ENCODE peak calls at places on chromosomes 4 and X, in six cellular contexts. M is mesenchymal stem cell, N is IMR-90, H is H9, S is H1, L is neuronal stem cell. R is an unnamed sample.
A peak's percentile ranks its signal among the peaks of the same experiment; 100 is the strongest.

GRCh38 chr4:156815717-156816319 is 155.8 kb downstream of the PDGFC start:
- DNase-seq in L (no peak), S (no peak), N (no peak), M (no peak), H (no peak), R (no peak)

GRCh38 chr4:119037709-119038463 is 97.7 kb upstream of the MYOZ2 start:
- DNase-seq in L (no peak), S (no peak), H (no peak), N (no peak), M (no peak), R (peak; percentile 31)

GRCh38 chrX:24025741-24026402 is 1.1 kb downstream of the KLHL15 start:
- DNase-seq in M (peak; percentile 76), H (peak; percentile 70), L (no peak), S (no peak), N (peak; percentile 81), R (no peak)

GRCh38 chr4:20313237-20314030 is 61.7 kb downstream of the SLIT2 start:
- DNase-seq in M (no peak), H (peak; percentile 84), L (peak; percentile 29), N (no peak), S (peak; percentile 53), R (peak; percentile 47)

GRCh38 chr4:162849922-162850321 is 316.8 kb downstream of the NAF1 start:
- DNase-seq in L (no peak), M (no peak), H (no peak), S (no peak), N (no peak), R (peak; percentile 1)

GRCh38 chr4:176671532-176671931 is 121.2 kb downstream of the VEGFC start:
- DNase-seq in N (peak; percentile 44), H (no peak), L (no peak), M (no peak), S (no peak), R (no peak)

GRCh38 chrX:37348237-37349130 is 680 bp upstream of the PRRG1 start:
- DNase-seq in M (peak; percentile 82), L (peak; percentile 0), H (no peak), S (no peak), N (peak; percentile 84), R (no peak)

GRCh38 chr4:131006388-131006787 is 1910.4 kb downstream of the C4orf33 start:
- DNase-seq in L (no peak), H (no peak), N (no peak), S (no peak), M (no peak), R (no peak)

GRCh38 chrX:54447461-54447860 is 7.3 kb downstream of the TSR2 start:
- DNase-seq in S (no peak), M (peak; percentile 7), N (no peak), H (peak; percentile 38), L (no peak), R (peak; percentile 15)

GRCh38 chr4:8198206-8198905 is 734 bp upstream of the SH3TC1 start:
- DNase-seq in H (no peak), S (no peak), L (no peak), N (no peak), M (no peak), R (peak; percentile 87)

GRCh38 chrX:68511255-68511654 is 12.4 kb downstream of the YIPF6 start:
- DNase-seq in M (peak; percentile 52), S (no peak), N (peak; percentile 48), H (no peak), L (no peak), R (peak; percentile 78)

GRCh38 chr4:27184508-27185155 is 324.0 kb downstream of the STIM2 start:
- DNase-seq in S (no peak), N (no peak), L (no peak), M (no peak), H (no peak), R (no peak)

GRCh38 chr4:8593268-8594096 is 917 bp downstream of the CPZ start:
- DNase-seq in S (no peak), N (no peak), M (no peak), L (no peak), H (no peak), R (peak; percentile 32)

DNA sequence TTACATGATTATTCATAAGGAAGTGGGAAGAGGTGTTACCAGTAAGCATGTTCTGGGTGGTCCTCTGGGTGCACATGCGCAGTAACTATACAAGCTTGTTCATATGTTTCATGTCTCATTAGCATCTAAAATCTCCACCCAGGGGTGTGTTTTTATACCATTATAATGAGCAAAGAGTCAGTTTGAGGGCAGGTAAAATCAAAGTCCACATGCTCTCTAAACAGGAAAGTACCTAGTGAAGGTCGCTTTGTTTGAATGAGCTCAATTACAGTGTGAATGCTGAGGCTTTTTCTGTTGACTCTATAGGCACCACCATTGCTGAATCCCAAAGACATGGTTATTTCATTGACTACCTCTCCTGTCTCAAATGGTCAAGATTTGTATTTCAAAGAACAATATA is 38.3 kb upstream of the PRDM5 start:
- DNase-seq in S (no peak), N (no peak), M (no peak), L (no peak), H (no peak), R (no peak)
- H4K91ac ChIP-seq in S (no peak overlapping the region), N (no peak overlapping the region), M (no peak overlapping the region), L (no peak overlapping the region), H (no peak overlapping the region), R (no peak overlapping the region)

GRCh38 chr4:142316913-142317312 is 529.2 kb downstream of the INPP4B start:
- DNase-seq in N (no peak), S (no peak), M (no peak), L (no peak), H (no peak), R (no peak)

GRCh38 chr4:142315999-142316398 is 530.1 kb downstream of the INPP4B start:
- DNase-seq in M (no peak), S (no peak), N (no peak), L (no peak), H (no peak), R (no peak)

GRCh38 chr4:142314686-142315085 is 531.4 kb downstream of the INPP4B start:
- DNase-seq in L (no peak), H (no peak), M (no peak), S (no peak), N (no peak), R (no peak)

GRCh38 chr4:142314183-142314582 is 531.9 kb downstream of the INPP4B start:
- DNase-seq in N (no peak), S (no peak), H (no peak), L (no peak), M (no peak), R (no peak)

GRCh38 chr4:142318280-142318679 is 527.8 kb downstream of the INPP4B start:
- DNase-seq in N (no peak), H (no peak), S (no peak), L (no peak), M (no peak), R (no peak)
- H3K23ac ChIP-seq in N (no peak overlapping the region), H (no peak overlapping the region), S (no peak overlapping the region), L (no peak overlapping the region), M (no peak overlapping the region), R (no peak overlapping the region)

GRCh38 chr4:184150102-184150839 is 67.4 kb downstream of the ENPP6 start:
- DNase-seq in N (no peak), H (no peak), M (no peak), S (no peak), L (no peak), R (no peak)
- H4K91ac ChIP-seq in N (no peak overlapping the region), H (no peak overlapping the region), M (no peak overlapping the region), S (no peak overlapping the region), L (no peak overlapping the region), R (no peak overlapping the region)

GRCh38 chrX:66051989-66052388 is 12.1 kb upstream of the VSIG4 start:
- DNase-seq in N (no peak), H (no peak), M (no peak), L (no peak), S (no peak), R (peak; percentile 9)

GRCh38 chrX:66054978-66055377 is 15.1 kb upstream of the VSIG4 start:
- DNase-seq in H (no peak), S (no peak), L (no peak), N (no peak), M (no peak), R (no peak)

GRCh38 chrX:66049056-66049455 is 9.2 kb upstream of the VSIG4 start:
- DNase-seq in L (no peak), H (no peak), M (no peak), S (no peak), N (no peak), R (no peak)

GRCh38 chrX:66050140-66050569 is 10.3 kb upstream of the VSIG4 start:
- DNase-seq in M (no peak), L (no peak), S (no peak), H (no peak), N (no peak), R (peak; percentile 13)

DNA sequence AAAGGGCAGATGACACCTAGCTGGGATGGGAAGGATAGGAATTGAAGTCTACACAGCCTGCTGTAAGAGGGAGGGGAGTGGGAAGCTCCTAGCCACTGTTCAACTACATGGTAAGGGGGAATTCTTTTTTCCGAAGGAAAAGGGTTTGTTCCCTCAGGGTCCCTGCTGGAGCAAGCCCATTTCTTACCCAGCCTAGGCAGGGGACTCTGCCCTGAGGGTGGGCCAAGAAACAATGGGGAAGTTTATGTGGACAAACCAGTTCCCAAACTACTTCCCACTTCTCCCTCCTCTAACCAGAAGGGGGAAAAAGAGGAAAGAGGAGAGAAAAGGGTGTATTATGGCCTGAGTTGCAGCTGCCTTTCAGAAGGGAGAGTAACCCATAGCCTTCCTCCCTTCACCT is 13.5 kb upstream of the VSIG4 start:
- DNase-seq in H (no peak), M (no peak), N (no peak), S (no peak), L (no peak), R (no peak)
- H3K23ac ChIP-seq in H (no peak overlapping the region), M (no peak overlapping the region), N (no peak overlapping the region), S (no peak overlapping the region), L (no peak overlapping the region), R (no peak overlapping the region)

DNA sequence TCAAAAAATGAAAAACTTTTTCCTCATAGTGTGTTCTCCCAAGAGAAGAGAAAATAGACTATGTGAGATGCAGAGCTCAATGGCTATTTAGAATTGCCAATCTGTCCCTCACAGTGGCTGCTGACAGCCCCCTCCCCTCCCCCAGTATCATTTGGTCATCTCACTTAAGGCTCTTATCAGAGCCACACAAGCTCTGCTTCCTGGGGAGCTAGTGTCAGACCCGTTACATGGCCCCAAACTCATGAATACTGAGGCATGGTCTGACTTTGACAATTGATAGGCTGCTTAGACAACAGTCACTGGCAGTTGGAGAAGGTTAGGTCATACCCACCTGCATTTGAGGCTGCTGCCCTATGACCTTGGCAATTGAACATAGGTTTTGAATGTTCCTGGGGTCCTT is 15.3 kb downstream of the RNF150 start:
- DNase-seq in S (no peak), M (no peak), L (no peak), H (no peak), N (no peak), R (no peak)
- H4K91ac ChIP-seq in S (no peak overlapping the region), M (no peak overlapping the region), L (no peak overlapping the region), H (no peak overlapping the region), N (no peak overlapping the region), R (no peak overlapping the region)